ENCODE peak calls at places on chromosomes 11 and 22, in ten cellular contexts. One of them, this sample, is unnamed.

GRCh38 chr11:34466802-34467488 is 28.2 kb downstream of the CAT start:
- DNase-seq in head of caudate nucleus: no peak
- DNase-seq in activated CD8-positive, alpha-beta memory T cell treated with anti-CD3 and anti-CD28 coated beads, Interleukin-2, amount 10 ng/mL, durations not matched to agents 7 days and 5 days: no peak
- DNase-seq in colonic mucosa: no peak
- DNase-seq in T-helper 22 cell: no peak
- DNase-seq in stimulated activated CD4-positive, alpha-beta T cell treated with anti-CD3 and anti-CD28 coated beads, Interleukin-15, amount 100 ng/mL, for 24 hours: no peak
- DNase-seq in thoracic aorta: no peak
- DNase-seq in SK-N-DZ: no peak
- DNase-seq in stomach: no peak
- DNase-seq in GM13976: no peak
- DNase-seq in this sample: no peak

GRCh38 chr22:34096770-34097169 is 176.5 kb upstream of the LARGE1 start:
- DNase-seq in activated CD8-positive, alpha-beta memory T cell treated with anti-CD3 and anti-CD28 coated beads, Interleukin-2, amount 10 ng/mL, durations not matched to agents 7 days and 5 days: no peak
- DNase-seq in thoracic aorta: no peak
- DNase-seq in stomach: no peak
- DNase-seq in stimulated activated CD4-positive, alpha-beta T cell treated with anti-CD3 and anti-CD28 coated beads, Interleukin-15, amount 100 ng/mL, for 24 hours: no peak
- DNase-seq in T-helper 22 cell: no peak
- DNase-seq in SK-N-DZ: no peak
- DNase-seq in GM13976: no peak
- DNase-seq in colonic mucosa: no peak
- DNase-seq in head of caudate nucleus: no peak
- DNase-seq in this sample: no peak

GRCh38 chr11:83819936-83820549 is 533.9 kb upstream of the CCDC90B start:
- DNase-seq in stomach: no peak
- DNase-seq in SK-N-DZ: peak
- DNase-seq in head of caudate nucleus: no peak
- DNase-seq in GM13976: no peak
- DNase-seq in stimulated activated CD4-positive, alpha-beta T cell treated with anti-CD3 and anti-CD28 coated beads, Interleukin-15, amount 100 ng/mL, for 24 hours: no peak
- DNase-seq in T-helper 22 cell: no peak
- DNase-seq in thoracic aorta: no peak
- DNase-seq in colonic mucosa: no peak
- DNase-seq in activated CD8-positive, alpha-beta memory T cell treated with anti-CD3 and anti-CD28 coated beads, Interleukin-2, amount 10 ng/mL, durations not matched to agents 7 days and 5 days: no peak
- DNase-seq in this sample: no peak

GRCh38 chr11:81005595-81005994 is 1564.8 kb upstream of the TENM4 start:
- DNase-seq in thoracic aorta: no peak
- DNase-seq in GM13976: no peak
- DNase-seq in head of caudate nucleus: no peak
- DNase-seq in SK-N-DZ: no peak
- DNase-seq in activated CD8-positive, alpha-beta memory T cell treated with anti-CD3 and anti-CD28 coated beads, Interleukin-2, amount 10 ng/mL, durations not matched to agents 7 days and 5 days: no peak
- DNase-seq in stimulated activated CD4-positive, alpha-beta T cell treated with anti-CD3 and anti-CD28 coated beads, Interleukin-15, amount 100 ng/mL, for 24 hours: no peak
- DNase-seq in T-helper 22 cell: no peak
- DNase-seq in stomach: no peak
- DNase-seq in colonic mucosa: no peak
- DNase-seq in this sample: no peak

GRCh38 chr11:76025068-76025467 is 181.2 kb downstream of the WNT11 start:
- DNase-seq in stomach: no peak
- DNase-seq in SK-N-DZ: no peak
- DNase-seq in stimulated activated CD4-positive, alpha-beta T cell treated with anti-CD3 and anti-CD28 coated beads, Interleukin-15, amount 100 ng/mL, for 24 hours: no peak
- DNase-seq in activated CD8-positive, alpha-beta memory T cell treated with anti-CD3 and anti-CD28 coated beads, Interleukin-2, amount 10 ng/mL, durations not matched to agents 7 days and 5 days: no peak
- DNase-seq in T-helper 22 cell: no peak
- DNase-seq in thoracic aorta: no peak
- DNase-seq in head of caudate nucleus: no peak
- DNase-seq in GM13976: no peak
- DNase-seq in colonic mucosa: no peak
- DNase-seq in this sample: no peak

GRCh38 chr22:36151006-36151595 is 9.5 kb downstream of the APOL3 start:
- DNase-seq in SK-N-DZ: no peak
- DNase-seq in stomach: no peak
- DNase-seq in T-helper 22 cell: no peak
- DNase-seq in stimulated activated CD4-positive, alpha-beta T cell treated with anti-CD3 and anti-CD28 coated beads, Interleukin-15, amount 100 ng/mL, for 24 hours: no peak
- DNase-seq in thoracic aorta: no peak
- DNase-seq in activated CD8-positive, alpha-beta memory T cell treated with anti-CD3 and anti-CD28 coated beads, Interleukin-2, amount 10 ng/mL, durations not matched to agents 7 days and 5 days: no peak
- DNase-seq in head of caudate nucleus: no peak
- DNase-seq in GM13976: no peak
- DNase-seq in colonic mucosa: no peak
- DNase-seq in this sample: no peak

GRCh38 chr22:48842976-48843375 is 984.7 kb downstream of the BRD1 start:
- DNase-seq in GM13976: no peak
- DNase-seq in head of caudate nucleus: no peak
- DNase-seq in activated CD8-positive, alpha-beta memory T cell treated with anti-CD3 and anti-CD28 coated beads, Interleukin-2, amount 10 ng/mL, durations not matched to agents 7 days and 5 days: no peak
- DNase-seq in stomach: no peak
- DNase-seq in T-helper 22 cell: no peak
- DNase-seq in thoracic aorta: no peak
- DNase-seq in SK-N-DZ: no peak
- DNase-seq in colonic mucosa: no peak
- DNase-seq in stimulated activated CD4-positive, alpha-beta T cell treated with anti-CD3 and anti-CD28 coated beads, Interleukin-15, amount 100 ng/mL, for 24 hours: no peak
- DNase-seq in this sample: no peak

GRCh38 chr22:50271519-50271970 is 1.4 kb upstream of the MAPK11 start:
- DNase-seq in stimulated activated CD4-positive, alpha-beta T cell treated with anti-CD3 and anti-CD28 coated beads, Interleukin-15, amount 100 ng/mL, for 24 hours: peak
- DNase-seq in head of caudate nucleus: no peak
- DNase-seq in colonic mucosa: peak
- DNase-seq in thoracic aorta: no peak
- DNase-seq in stomach: peak
- DNase-seq in T-helper 22 cell: peak
- DNase-seq in activated CD8-positive, alpha-beta memory T cell treated with anti-CD3 and anti-CD28 coated beads, Interleukin-2, amount 10 ng/mL, durations not matched to agents 7 days and 5 days: peak
- DNase-seq in GM13976: peak
- DNase-seq in SK-N-DZ: peak
- DNase-seq in this sample: peak

GRCh38 chr22:38038426-38038825 is 18.8 kb upstream of the PICK1 start:
- DNase-seq in SK-N-DZ: no peak
- DNase-seq in activated CD8-positive, alpha-beta memory T cell treated with anti-CD3 and anti-CD28 coated beads, Interleukin-2, amount 10 ng/mL, durations not matched to agents 7 days and 5 days: no peak
- DNase-seq in thoracic aorta: no peak
- DNase-seq in head of caudate nucleus: peak
- DNase-seq in stimulated activated CD4-positive, alpha-beta T cell treated with anti-CD3 and anti-CD28 coated beads, Interleukin-15, amount 100 ng/mL, for 24 hours: no peak
- DNase-seq in GM13976: no peak
- DNase-seq in stomach: no peak
- DNase-seq in colonic mucosa: no peak
- DNase-seq in T-helper 22 cell: no peak
- DNase-seq in this sample: no peak

GRCh38 chr22:31586137-31586920 is 75.7 kb downstream of the PISD start:
- DNase-seq in T-helper 22 cell: no peak
- DNase-seq in stimulated activated CD4-positive, alpha-beta T cell treated with anti-CD3 and anti-CD28 coated beads, Interleukin-15, amount 100 ng/mL, for 24 hours: no peak
- DNase-seq in head of caudate nucleus: no peak
- DNase-seq in activated CD8-positive, alpha-beta memory T cell treated with anti-CD3 and anti-CD28 coated beads, Interleukin-2, amount 10 ng/mL, durations not matched to agents 7 days and 5 days: no peak
- DNase-seq in stomach: no peak
- DNase-seq in GM13976: no peak
- DNase-seq in thoracic aorta: no peak
- DNase-seq in colonic mucosa: no peak
- DNase-seq in SK-N-DZ: no peak
- DNase-seq in this sample: no peak

GRCh38 chr22:27662359-27663030 is 139.1 kb downstream of the MN1 start:
- DNase-seq in activated CD8-positive, alpha-beta memory T cell treated with anti-CD3 and anti-CD28 coated beads, Interleukin-2, amount 10 ng/mL, durations not matched to agents 7 days and 5 days: no peak
- DNase-seq in GM13976: no peak
- DNase-seq in thoracic aorta: no peak
- DNase-seq in stomach: peak
- DNase-seq in head of caudate nucleus: no peak
- DNase-seq in T-helper 22 cell: no peak
- DNase-seq in stimulated activated CD4-positive, alpha-beta T cell treated with anti-CD3 and anti-CD28 coated beads, Interleukin-15, amount 100 ng/mL, for 24 hours: no peak
- DNase-seq in SK-N-DZ: no peak
- DNase-seq in colonic mucosa: peak
- DNase-seq in this sample: no peak

GRCh38 chr11:65366340-65366773 is 11.8 kb downstream of the TIGD3 start:
- DNase-seq in thoracic aorta: no peak
- DNase-seq in stomach: no peak
- DNase-seq in activated CD8-positive, alpha-beta memory T cell treated with anti-CD3 and anti-CD28 coated beads, Interleukin-2, amount 10 ng/mL, durations not matched to agents 7 days and 5 days: no peak
- DNase-seq in GM13976: peak
- DNase-seq in colonic mucosa: peak
- DNase-seq in stimulated activated CD4-positive, alpha-beta T cell treated with anti-CD3 and anti-CD28 coated beads, Interleukin-15, amount 100 ng/mL, for 24 hours: peak
- DNase-seq in SK-N-DZ: peak
- DNase-seq in head of caudate nucleus: no peak
- DNase-seq in T-helper 22 cell: no peak
- DNase-seq in this sample: peak

GRCh38 chr11:74388678-74389327 is 9.4 kb downstream of the PGM2L1 start:
- DNase-seq in colonic mucosa: peak
- DNase-seq in T-helper 22 cell: peak
- DNase-seq in activated CD8-positive, alpha-beta memory T cell treated with anti-CD3 and anti-CD28 coated beads, Interleukin-2, amount 10 ng/mL, durations not matched to agents 7 days and 5 days: peak
- DNase-seq in GM13976: peak
- DNase-seq in thoracic aorta: peak
- DNase-seq in SK-N-DZ: peak
- DNase-seq in head of caudate nucleus: no peak
- DNase-seq in stimulated activated CD4-positive, alpha-beta T cell treated with anti-CD3 and anti-CD28 coated beads, Interleukin-15, amount 100 ng/mL, for 24 hours: peak
- DNase-seq in stomach: peak
- DNase-seq in this sample: no peak

GRCh38 chr11:61542024-61542461 is 33.5 kb downstream of the LRRC10B start:
- DNase-seq in colonic mucosa: no peak
- DNase-seq in SK-N-DZ: peak
- DNase-seq in GM13976: no peak
- DNase-seq in thoracic aorta: no peak
- DNase-seq in activated CD8-positive, alpha-beta memory T cell treated with anti-CD3 and anti-CD28 coated beads, Interleukin-2, amount 10 ng/mL, durations not matched to agents 7 days and 5 days: no peak
- DNase-seq in T-helper 22 cell: no peak
- DNase-seq in stomach: no peak
- DNase-seq in head of caudate nucleus: no peak
- DNase-seq in stimulated activated CD4-positive, alpha-beta T cell treated with anti-CD3 and anti-CD28 coated beads, Interleukin-15, amount 100 ng/mL, for 24 hours: no peak
- DNase-seq in this sample: no peak

GRCh38 chr11:1401656-1402221 is 12.0 kb downstream of the BRSK2 start:
- DNase-seq in GM13976: peak
- DNase-seq in colonic mucosa: peak
- DNase-seq in head of caudate nucleus: peak
- DNase-seq in activated CD8-positive, alpha-beta memory T cell treated with anti-CD3 and anti-CD28 coated beads, Interleukin-2, amount 10 ng/mL, durations not matched to agents 7 days and 5 days: peak
- DNase-seq in SK-N-DZ: no peak
- DNase-seq in T-helper 22 cell: no peak
- DNase-seq in thoracic aorta: no peak
- DNase-seq in stomach: peak
- DNase-seq in stimulated activated CD4-positive, alpha-beta T cell treated with anti-CD3 and anti-CD28 coated beads, Interleukin-15, amount 100 ng/mL, for 24 hours: peak
- DNase-seq in this sample: peak

GRCh38 chr11:14451825-14452224 is 47.8 kb downstream of the COPB1 start:
- DNase-seq in activated CD8-positive, alpha-beta memory T cell treated with anti-CD3 and anti-CD28 coated beads, Interleukin-2, amount 10 ng/mL, durations not matched to agents 7 days and 5 days: no peak
- DNase-seq in head of caudate nucleus: no peak
- DNase-seq in SK-N-DZ: no peak
- DNase-seq in stimulated activated CD4-positive, alpha-beta T cell treated with anti-CD3 and anti-CD28 coated beads, Interleukin-15, amount 100 ng/mL, for 24 hours: no peak
- DNase-seq in GM13976: peak
- DNase-seq in colonic mucosa: no peak
- DNase-seq in thoracic aorta: no peak
- DNase-seq in T-helper 22 cell: no peak
- DNase-seq in stomach: no peak
- DNase-seq in this sample: no peak

GRCh38 chr11:43998308-43998707 is 49.5 kb upstream of the ACCSL start:
- DNase-seq in stomach: no peak
- DNase-seq in head of caudate nucleus: no peak
- DNase-seq in GM13976: no peak
- DNase-seq in SK-N-DZ: no peak
- DNase-seq in T-helper 22 cell: no peak
- DNase-seq in colonic mucosa: no peak
- DNase-seq in activated CD8-positive, alpha-beta memory T cell treated with anti-CD3 and anti-CD28 coated beads, Interleukin-2, amount 10 ng/mL, durations not matched to agents 7 days and 5 days: no peak
- DNase-seq in thoracic aorta: no peak
- DNase-seq in stimulated activated CD4-positive, alpha-beta T cell treated with anti-CD3 and anti-CD28 coated beads, Interleukin-15, amount 100 ng/mL, for 24 hours: no peak
- DNase-seq in this sample: no peak

GRCh38 chr11:102014756-102015155 is 32.5 kb upstream of the CFAP300 start:
- DNase-seq in activated CD8-positive, alpha-beta memory T cell treated with anti-CD3 and anti-CD28 coated beads, Interleukin-2, amount 10 ng/mL, durations not matched to agents 7 days and 5 days: no peak
- DNase-seq in GM13976: no peak
- DNase-seq in T-helper 22 cell: no peak
- DNase-seq in stomach: no peak
- DNase-seq in thoracic aorta: no peak
- DNase-seq in SK-N-DZ: no peak
- DNase-seq in colonic mucosa: no peak
- DNase-seq in head of caudate nucleus: no peak
- DNase-seq in stimulated activated CD4-positive, alpha-beta T cell treated with anti-CD3 and anti-CD28 coated beads, Interleukin-15, amount 100 ng/mL, for 24 hours: no peak
- DNase-seq in this sample: no peak

GRCh38 chr22:48605856-48606255 is 1221.8 kb downstream of the BRD1 start:
- DNase-seq in colonic mucosa: no peak
- DNase-seq in thoracic aorta: no peak
- DNase-seq in SK-N-DZ: no peak
- DNase-seq in activated CD8-positive, alpha-beta memory T cell treated with anti-CD3 and anti-CD28 coated beads, Interleukin-2, amount 10 ng/mL, durations not matched to agents 7 days and 5 days: no peak
- DNase-seq in T-helper 22 cell: no peak
- DNase-seq in head of caudate nucleus: no peak
- DNase-seq in stimulated activated CD4-positive, alpha-beta T cell treated with anti-CD3 and anti-CD28 coated beads, Interleukin-15, amount 100 ng/mL, for 24 hours: no peak
- DNase-seq in GM13976: no peak
- DNase-seq in stomach: no peak
- DNase-seq in this sample: no peak

GRCh38 chr22:48500481-48501230 is 1327.0 kb downstream of the BRD1 start:
- DNase-seq in stomach: no peak
- DNase-seq in GM13976: no peak
- DNase-seq in head of caudate nucleus: no peak
- DNase-seq in SK-N-DZ: no peak
- DNase-seq in stimulated activated CD4-positive, alpha-beta T cell treated with anti-CD3 and anti-CD28 coated beads, Interleukin-15, amount 100 ng/mL, for 24 hours: no peak
- DNase-seq in T-helper 22 cell: no peak
- DNase-seq in activated CD8-positive, alpha-beta memory T cell treated with anti-CD3 and anti-CD28 coated beads, Interleukin-2, amount 10 ng/mL, durations not matched to agents 7 days and 5 days: no peak
- DNase-seq in thoracic aorta: no peak
- DNase-seq in colonic mucosa: no peak
- DNase-seq in this sample: no peak

GRCh38 chr22:36367479-36367878 is 20.3 kb downstream of the MYH9 start:
- DNase-seq in colonic mucosa: no peak
- DNase-seq in GM13976: no peak
- DNase-seq in T-helper 22 cell: no peak
- DNase-seq in activated CD8-positive, alpha-beta memory T cell treated with anti-CD3 and anti-CD28 coated beads, Interleukin-2, amount 10 ng/mL, durations not matched to agents 7 days and 5 days: no peak
- DNase-seq in stomach: no peak
- DNase-seq in head of caudate nucleus: no peak
- DNase-seq in thoracic aorta: no peak
- DNase-seq in SK-N-DZ: peak
- DNase-seq in stimulated activated CD4-positive, alpha-beta T cell treated with anti-CD3 and anti-CD28 coated beads, Interleukin-15, amount 100 ng/mL, for 24 hours: no peak
- DNase-seq in this sample: no peak

GRCh38 chr22:17896552-17896951 is 122.3 kb upstream of the BID start:
- DNase-seq in stimulated activated CD4-positive, alpha-beta T cell treated with anti-CD3 and anti-CD28 coated beads, Interleukin-15, amount 100 ng/mL, for 24 hours: no peak
- DNase-seq in GM13976: no peak
- DNase-seq in colonic mucosa: no peak
- DNase-seq in head of caudate nucleus: peak
- DNase-seq in thoracic aorta: no peak
- DNase-seq in SK-N-DZ: no peak
- DNase-seq in stomach: peak
- DNase-seq in T-helper 22 cell: no peak
- DNase-seq in activated CD8-positive, alpha-beta memory T cell treated with anti-CD3 and anti-CD28 coated beads, Interleukin-2, amount 10 ng/mL, durations not matched to agents 7 days and 5 days: no peak
- DNase-seq in this sample: no peak

GRCh38 chr11:27807594-27807993 is 107.3 kb upstream of the BDNF start:
- DNase-seq in head of caudate nucleus: no peak
- DNase-seq in GM13976: no peak
- DNase-seq in stomach: no peak
- DNase-seq in activated CD8-positive, alpha-beta memory T cell treated with anti-CD3 and anti-CD28 coated beads, Interleukin-2, amount 10 ng/mL, durations not matched to agents 7 days and 5 days: no peak
- DNase-seq in thoracic aorta: no peak
- DNase-seq in colonic mucosa: no peak
- DNase-seq in stimulated activated CD4-positive, alpha-beta T cell treated with anti-CD3 and anti-CD28 coated beads, Interleukin-15, amount 100 ng/mL, for 24 hours: no peak
- DNase-seq in T-helper 22 cell: no peak
- DNase-seq in SK-N-DZ: no peak
- DNase-seq in this sample: no peak

GRCh38 chr11:115548878-115549528 is 44.8 kb upstream of the CADM1 start:
- DNase-seq in stomach: peak
- DNase-seq in thoracic aorta: no peak
- DNase-seq in colonic mucosa: peak
- DNase-seq in SK-N-DZ: no peak
- DNase-seq in activated CD8-positive, alpha-beta memory T cell treated with anti-CD3 and anti-CD28 coated beads, Interleukin-2, amount 10 ng/mL, durations not matched to agents 7 days and 5 days: no peak
- DNase-seq in stimulated activated CD4-positive, alpha-beta T cell treated with anti-CD3 and anti-CD28 coated beads, Interleukin-15, amount 100 ng/mL, for 24 hours: no peak
- DNase-seq in GM13976: no peak
- DNase-seq in head of caudate nucleus: no peak
- DNase-seq in T-helper 22 cell: no peak
- DNase-seq in this sample: peak

GRCh38 chr11:102254047-102254446 is 63.2 kb upstream of the BIRC3 start:
- DNase-seq in head of caudate nucleus: no peak
- DNase-seq in colonic mucosa: no peak
- DNase-seq in activated CD8-positive, alpha-beta memory T cell treated with anti-CD3 and anti-CD28 coated beads, Interleukin-2, amount 10 ng/mL, durations not matched to agents 7 days and 5 days: no peak
- DNase-seq in stomach: no peak
- DNase-seq in stimulated activated CD4-positive, alpha-beta T cell treated with anti-CD3 and anti-CD28 coated beads, Interleukin-15, amount 100 ng/mL, for 24 hours: no peak
- DNase-seq in GM13976: no peak
- DNase-seq in SK-N-DZ: no peak
- DNase-seq in thoracic aorta: no peak
- DNase-seq in T-helper 22 cell: no peak
- DNase-seq in this sample: no peak

GRCh38 chr11:80967649-80968048 is 1526.8 kb upstream of the TENM4 start:
- DNase-seq in activated CD8-positive, alpha-beta memory T cell treated with anti-CD3 and anti-CD28 coated beads, Interleukin-2, amount 10 ng/mL, durations not matched to agents 7 days and 5 days: no peak
- DNase-seq in T-helper 22 cell: no peak
- DNase-seq in head of caudate nucleus: no peak
- DNase-seq in stimulated activated CD4-positive, alpha-beta T cell treated with anti-CD3 and anti-CD28 coated beads, Interleukin-15, amount 100 ng/mL, for 24 hours: no peak
- DNase-seq in GM13976: no peak
- DNase-seq in stomach: no peak
- DNase-seq in thoracic aorta: no peak
- DNase-seq in SK-N-DZ: no peak
- DNase-seq in colonic mucosa: no peak
- DNase-seq in this sample: no peak

GRCh38 chr22:17366830-17367229 is 2.4 kb upstream of the CECR2 start:
- DNase-seq in stomach: no peak
- DNase-seq in T-helper 22 cell: no peak
- DNase-seq in head of caudate nucleus: peak
- DNase-seq in activated CD8-positive, alpha-beta memory T cell treated with anti-CD3 and anti-CD28 coated beads, Interleukin-2, amount 10 ng/mL, durations not matched to agents 7 days and 5 days: peak
- DNase-seq in SK-N-DZ: peak
- DNase-seq in thoracic aorta: no peak
- DNase-seq in stimulated activated CD4-positive, alpha-beta T cell treated with anti-CD3 and anti-CD28 coated beads, Interleukin-15, amount 100 ng/mL, for 24 hours: peak
- DNase-seq in colonic mucosa: peak
- DNase-seq in GM13976: peak
- DNase-seq in this sample: peak

GRCh38 chr11:74493816-74494630 is 499 bp upstream of the LIPT2 start:
- DNase-seq in colonic mucosa: no peak
- DNase-seq in SK-N-DZ: no peak
- DNase-seq in stomach: no peak
- DNase-seq in activated CD8-positive, alpha-beta memory T cell treated with anti-CD3 and anti-CD28 coated beads, Interleukin-2, amount 10 ng/mL, durations not matched to agents 7 days and 5 days: no peak
- DNase-seq in T-helper 22 cell: no peak
- DNase-seq in head of caudate nucleus: no peak
- DNase-seq in GM13976: no peak
- DNase-seq in stimulated activated CD4-positive, alpha-beta T cell treated with anti-CD3 and anti-CD28 coated beads, Interleukin-15, amount 100 ng/mL, for 24 hours: peak
- DNase-seq in thoracic aorta: no peak
- DNase-seq in this sample: no peak

This sample was measured in HuH-7.5.